ENCODE peak calls at places on chromosome 12, in eight cellular contexts. N, M, D, R, T, Y, Z and W are unnamed samples.

GRCh38 chr12:3487027-3487426 is 4.0 kb upstream of the PRMT8 start:
- DNase-seq in N (no peak), M (no peak), D (no peak), R (no peak), T (no peak), Y (no peak), Z (no peak), W (no peak)

GRCh38 chr12:10613334-10614055 is at the start of gene MAGOHB:
- DNase-seq in N (peak), M (peak), D (peak), R (peak), T (peak), Y (peak), Z (no peak), W (peak)

GRCh38 chr12:39628836-39629235 is 9.2 kb upstream of the ABCD2 start:
- DNase-seq in N (no peak), M (no peak), D (no peak), R (no peak), T (no peak), Y (no peak), Z (no peak), W (no peak)

GRCh38 chr12:15688202-15688736 is 100.9 kb downstream of the EPS8 start:
- DNase-seq in N (no peak), M (no peak), D (peak), R (no peak), T (no peak), Y (peak), Z (no peak), W (peak)

GRCh38 chr12:6868211-6869048 is 1.1 kb downstream of the TPI1 start:
- DNase-seq in N (no peak), M (no peak), D (no peak), R (no peak), T (peak), Y (no peak), Z (no peak), W (no peak)

GRCh38 chr12:71768900-71769299 is 14.2 kb downstream of the RAB21 start:
- DNase-seq in N (no peak), M (no peak), D (no peak), R (no peak), T (no peak), Y (no peak), Z (no peak), W (no peak)

GRCh38 chr12:108860443-108860842 is 3.1 kb upstream of the SSH1 start:
- DNase-seq in N (no peak), M (no peak), D (no peak), R (no peak), T (no peak), Y (no peak), Z (no peak), W (no peak)

GRCh38 chr12:66152732-66153131 is 17.1 kb downstream of the TMBIM4 start:
- DNase-seq in N (no peak), M (no peak), D (no peak), R (no peak), T (peak), Y (no peak), Z (no peak), W (no peak)

GRCh38 chr12:83128529-83128928 is 441.8 kb downstream of the TMTC2 start:
- DNase-seq in N (no peak), M (no peak), D (no peak), R (no peak), T (no peak), Y (no peak), Z (no peak), W (no peak)

GRCh38 chr12:121888478-121889266 is at the start of gene PSMD9:
- DNase-seq in N (peak), M (peak), D (peak), R (peak), T (peak), Y (peak), Z (peak), W (peak)
- TF ChIP-seq POLR2A in N (peak), M (peak), D (peak), R (peak), T (peak), Y (no peak), Z (peak), W (peak)

DNA sequence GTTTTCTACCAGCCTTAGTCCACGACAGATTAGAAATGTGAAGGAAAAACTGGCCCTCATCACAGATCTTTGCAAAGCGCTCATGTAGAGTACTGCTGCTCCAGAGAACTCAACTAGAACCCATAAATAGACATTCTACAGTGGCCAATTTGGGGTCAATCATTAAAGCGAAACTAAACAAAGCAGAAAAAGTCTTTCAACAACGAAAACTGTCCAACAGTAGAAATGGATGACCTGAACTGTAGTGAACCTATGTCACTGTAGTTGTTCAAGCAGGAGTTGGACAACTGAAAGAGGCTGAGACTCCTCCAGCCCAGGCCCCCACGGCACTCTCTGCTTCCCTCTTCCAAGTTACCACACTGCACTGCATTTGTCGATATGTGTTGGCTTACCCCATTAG is 472.6 kb downstream of the BCAT1 start:
- DNase-seq in N (no peak), M (no peak), D (no peak), R (no peak), T (no peak), Y (no peak), Z (no peak), W (no peak)
- TF ChIP-seq POLR2A in N (no peak), M (no peak), D (no peak), R (no peak), T (no peak), Y (no peak), Z (no peak), W (no peak)

DNA sequence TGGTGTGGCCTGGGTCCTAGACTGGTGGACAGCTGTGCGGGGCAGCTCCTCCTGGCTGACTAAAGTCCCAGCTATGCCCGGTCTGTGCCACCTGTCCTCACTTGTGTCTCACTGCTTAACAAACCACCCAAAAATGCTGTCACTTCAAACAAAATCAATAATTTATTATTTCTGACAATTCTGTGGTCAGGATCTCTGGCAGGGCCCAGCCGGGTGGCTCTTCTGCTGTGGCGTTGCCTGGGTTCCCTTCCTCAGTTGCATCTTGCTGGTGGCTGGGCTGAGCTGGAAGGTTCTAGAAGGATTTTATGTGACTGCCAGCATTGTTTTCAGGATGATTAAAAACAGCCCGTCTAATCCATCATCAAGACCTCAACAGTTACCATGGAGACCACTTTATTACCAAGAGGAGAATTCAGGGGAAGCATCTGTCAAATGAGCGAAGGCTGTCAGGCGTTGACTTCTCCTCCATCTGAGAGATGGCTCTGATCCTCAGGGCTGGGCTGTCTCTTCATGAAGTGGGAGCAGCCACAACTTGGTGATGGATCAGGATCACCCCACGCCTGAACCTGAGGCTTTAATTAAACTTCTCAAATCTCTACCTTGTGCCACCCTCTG is 280.6 kb upstream of the SFSWAP start:
- DNase-seq in N (no peak), M (no peak), D (no peak), R (no peak), T (no peak), Y (peak), Z (no peak), W (no peak)
- TF ChIP-seq POLR2A in N (no peak), M (no peak), D (no peak), R (no peak), T (no peak), Y (no peak), Z (no peak), W (no peak)

GRCh38 chr12:31342314-31342713 is 16.4 kb upstream of the SINHCAF start:
- DNase-seq in N (no peak), M (no peak), D (no peak), R (no peak), T (no peak), Y (no peak), Z (no peak), W (no peak)
- TF ChIP-seq POLR2A in N (no peak), M (no peak), D (no peak), R (no peak), T (no peak), Y (no peak), Z (no peak), W (no peak)

GRCh38 chr12:53221203-53222076 is 10.6 kb downstream of the RARG start:
- DNase-seq in N (peak), M (peak), D (peak), R (peak), T (peak), Y (peak), Z (no peak), W (peak)
- TF ChIP-seq POLR2A in N (peak), M (no peak), D (no peak), R (peak), T (peak), Y (peak), Z (peak), W (peak)

GRCh38 chr12:58639323-58639934 is 280.9 kb downstream of the LRIG3 start:
- DNase-seq in N (no peak), M (no peak), D (no peak), R (no peak), T (peak), Y (no peak), Z (no peak), W (no peak)

GRCh38 chr12:58645946-58646345 is 274.4 kb downstream of the LRIG3 start:
- DNase-seq in N (no peak), M (no peak), D (no peak), R (no peak), T (no peak), Y (no peak), Z (no peak), W (no peak)

DNA sequence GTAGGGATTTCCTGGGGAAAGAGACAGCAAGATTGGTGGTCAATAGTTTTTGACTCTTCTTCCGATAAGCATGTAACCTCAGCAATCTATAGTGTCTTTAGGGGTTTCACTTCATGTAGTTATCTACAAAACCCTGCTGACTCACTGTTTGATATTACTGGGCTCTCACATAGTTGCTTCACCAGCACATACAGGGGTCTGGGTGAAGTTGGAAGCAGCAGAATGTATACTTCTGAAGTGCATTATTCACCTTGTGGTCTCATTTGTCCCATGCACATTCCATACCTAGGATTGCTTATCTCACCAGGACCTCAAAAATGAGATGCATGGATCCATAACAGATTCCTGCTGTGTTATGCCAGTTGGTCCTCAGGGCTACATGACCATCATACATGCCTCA is 280.0 kb downstream of the LRIG3 start:
- DNase-seq in N (no peak), M (no peak), D (no peak), R (no peak), T (peak), Y (no peak), Z (no peak), W (no peak)
- TF ChIP-seq POLR2A in N (no peak), M (no peak), D (no peak), R (no peak), T (no peak), Y (no peak), Z (no peak), W (no peak)

DNA sequence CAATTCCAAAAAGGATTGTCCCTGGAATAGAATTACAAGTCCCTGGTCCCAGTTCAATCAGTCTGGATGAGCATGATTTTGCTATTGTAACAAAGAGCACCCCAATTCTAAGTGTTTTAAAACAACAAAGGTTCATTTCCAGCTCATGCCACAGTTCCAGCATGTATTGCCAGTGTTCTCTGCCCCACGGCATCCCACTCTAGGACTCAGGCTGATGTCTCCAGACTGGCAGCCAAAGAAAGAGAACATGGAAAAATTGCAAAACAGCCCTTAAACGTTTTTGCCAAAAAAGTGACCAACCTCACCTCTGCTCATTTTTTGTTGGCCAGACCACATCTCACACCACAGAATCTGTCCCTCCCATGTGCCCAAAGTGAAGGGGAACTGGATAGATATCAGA is 116.0 kb upstream of the PLXNC1 start:
- DNase-seq in N (no peak), M (no peak), D (no peak), R (peak), T (no peak), Y (no peak), Z (no peak), W (no peak)
- TF ChIP-seq POLR2A in N (no peak), M (no peak), D (no peak), R (no peak), T (no peak), Y (no peak), Z (no peak), W (no peak)

GRCh38 chr12:47377414-47378221 is 297.9 kb upstream of the AMIGO2 start:
- DNase-seq in N (no peak), M (no peak), D (peak), R (peak), T (peak), Y (peak), Z (no peak), W (peak)
- TF ChIP-seq POLR2A in N (no peak), M (no peak), D (no peak), R (no peak), T (peak), Y (no peak), Z (no peak), W (no peak)